ENCODE peak calls at places on chromosome 4, in ten cellular contexts. B, N, X, O, V, G, L, K, D and I are unnamed samples.

GRCh38 chr4:76596713-76597112 is 161.7 kb downstream of the SHROOM3 start:
- DNase-seq in B (no peak), N (no peak), X (no peak), O (no peak), V (no peak), G (no peak), L (no peak), K (no peak), D (peak), I (no peak)

GRCh38 chr4:30605616-30606015 is 114.6 kb upstream of the PCDH7 start:
- DNase-seq in B (no peak), N (no peak), X (no peak), O (no peak), V (no peak), G (no peak), L (no peak), K (no peak), D (no peak), I (no peak)

GRCh38 chr4:186144596-186145569 is 40.4 kb downstream of the FAM149A start:
- DNase-seq in B (peak), N (no peak), X (no peak), O (no peak), V (peak), G (no peak), L (peak), K (peak), D (peak), I (no peak)

GRCh38 chr4:141534985-141535384 is 101.4 kb upstream of the IL15 start:
- DNase-seq in B (no peak), N (no peak), X (no peak), O (no peak), V (no peak), G (no peak), L (no peak), K (no peak), D (no peak), I (no peak)

GRCh38 chr4:105714932-105715331 is 6.3 kb downstream of the GSTCD start:
- DNase-seq in B (no peak), N (no peak), X (no peak), O (no peak), V (no peak), G (no peak), L (no peak), K (no peak), D (no peak), I (no peak)

GRCh38 chr4:97073194-97073593 is 1070.1 kb downstream of the STPG2 start:
- DNase-seq in B (no peak), N (no peak), X (no peak), O (no peak), V (no peak), G (no peak), L (no peak), K (no peak), D (no peak), I (no peak)

GRCh38 chr4:70994387-70995099 is 1.1 kb downstream of the DCK start:
- DNase-seq in B (no peak), N (no peak), X (no peak), O (no peak), V (no peak), G (no peak), L (no peak), K (no peak), D (no peak), I (no peak)

GRCh38 chr4:98338761-98339438 is 77.7 kb downstream of the RAP1GDS1 start:
- DNase-seq in B (no peak), N (no peak), X (no peak), O (no peak), V (no peak), G (no peak), L (no peak), K (no peak), D (no peak), I (no peak)

GRCh38 chr4:1154126-1154522 is 18.3 kb downstream of the SPON2 start:
- DNase-seq in B (no peak), N (peak), X (no peak), O (peak), V (no peak), G (no peak), L (peak), K (no peak), D (no peak), I (no peak)

GRCh38 chr4:8130346-8131066 is 28.1 kb downstream of the ABLIM2 start:
- DNase-seq in B (no peak), N (no peak), X (no peak), O (no peak), V (no peak), G (no peak), L (no peak), K (no peak), D (no peak), I (no peak)

GRCh38 chr4:110498420-110498819 is 22.5 kb downstream of the ENPEP start:
- DNase-seq in B (no peak), N (no peak), X (no peak), O (no peak), V (no peak), G (no peak), L (no peak), K (no peak), D (no peak), I (no peak)

GRCh38 chr4:140047017-140047640 is 106.9 kb downstream of the MAML3 start:
- DNase-seq in B (no peak), N (no peak), X (no peak), O (no peak), V (peak), G (no peak), L (no peak), K (no peak), D (no peak), I (no peak)

GRCh38 chr4:26248647-26249046 is 72.2 kb upstream of the RBPJ start:
- DNase-seq in B (no peak), N (no peak), X (no peak), O (no peak), V (no peak), G (no peak), L (no peak), K (peak), D (peak), I (no peak)

GRCh38 chr4:95705323-95705722 is 134.6 kb upstream of the PDHA2 start:
- DNase-seq in B (no peak), N (no peak), X (no peak), O (no peak), V (no peak), G (no peak), L (no peak), K (no peak), D (no peak), I (no peak)

GRCh38 chr4:7764466-7764865 is 175.2 kb downstream of the AFAP1 start:
- DNase-seq in B (no peak), N (no peak), X (no peak), O (no peak), V (no peak), G (no peak), L (no peak), K (no peak), D (no peak), I (no peak)

GRCh38 chr4:74479009-74479408 is 34.1 kb downstream of the AREG start:
- DNase-seq in B (no peak), N (no peak), X (no peak), O (no peak), V (peak), G (no peak), L (no peak), K (no peak), D (no peak), I (no peak)

GRCh38 chr4:188986271-188986689 is 847.0 kb downstream of the TRIML1 start:
- DNase-seq in B (no peak), N (no peak), X (no peak), O (no peak), V (no peak), G (no peak), L (no peak), K (no peak), D (no peak), I (peak)

GRCh38 chr4:67983333-67983732 is 20.0 kb upstream of the TMPRSS11A start:
- DNase-seq in B (no peak), N (no peak), X (no peak), O (no peak), V (no peak), G (no peak), L (no peak), K (no peak), D (no peak), I (no peak)

GRCh38 chr4:185713272-185713671 is 98.7 kb downstream of the SORBS2 start:
- DNase-seq in B (no peak), N (no peak), X (no peak), O (no peak), V (no peak), G (no peak), L (no peak), K (no peak), D (no peak), I (no peak)

GRCh38 chr4:139367421-139368090 is 65.3 kb upstream of the NDUFC1 start:
- DNase-seq in B (no peak), N (no peak), X (no peak), O (no peak), V (no peak), G (no peak), L (no peak), K (no peak), D (no peak), I (no peak)

GRCh38 chr4:41567186-41567585 is 29.2 kb downstream of the LIMCH1 start:
- DNase-seq in B (no peak), N (no peak), X (no peak), O (peak), V (no peak), G (no peak), L (no peak), K (no peak), D (no peak), I (no peak)

GRCh38 chr4:87465739-87466366 is 43.5 kb downstream of the NUDT9 start:
- DNase-seq in B (no peak), N (peak), X (peak), O (no peak), V (no peak), G (no peak), L (no peak), K (no peak), D (no peak), I (no peak)

GRCh38 chr4:87631668-87632067 is 18.4 kb upstream of the DMP1 start:
- DNase-seq in B (no peak), N (no peak), X (no peak), O (no peak), V (no peak), G (no peak), L (no peak), K (no peak), D (no peak), I (no peak)

GRCh38 chr4:126451237-126451885 is 1136.6 kb downstream of the FAT4 start:
- DNase-seq in B (no peak), N (no peak), X (no peak), O (no peak), V (no peak), G (no peak), L (no peak), K (no peak), D (no peak), I (no peak)

GRCh38 chr4:55396305-55397023 is 707 bp downstream of the TMEM165 start:
- DNase-seq in B (peak), N (peak), X (no peak), O (no peak), V (peak), G (no peak), L (no peak), K (peak), D (peak), I (no peak)

GRCh38 chr4:113509851-113510250 is 251.7 kb downstream of the CAMK2D start:
- DNase-seq in B (no peak), N (no peak), X (no peak), O (no peak), V (no peak), G (no peak), L (no peak), K (no peak), D (no peak), I (no peak)

GRCh38 chr4:156378053-156378665 is 424.5 kb upstream of the CTSO start:
- DNase-seq in B (peak), N (no peak), X (peak), O (no peak), V (no peak), G (no peak), L (no peak), K (no peak), D (no peak), I (no peak)

GRCh38 chr4:68375667-68376559 is 26.0 kb upstream of the YTHDC1 start:
- DNase-seq in B (peak), N (peak), X (peak), O (no peak), V (no peak), G (peak), L (no peak), K (no peak), D (peak), I (peak)

GRCh38 chr4:23070848-23071570 is 378.3 kb downstream of the GBA3 start:
- DNase-seq in B (no peak), N (no peak), X (no peak), O (no peak), V (no peak), G (no peak), L (no peak), K (no peak), D (no peak), I (no peak)

GRCh38 chr4:12399781-12400180 is 971.1 kb upstream of the HS3ST1 start:
- DNase-seq in B (no peak), N (no peak), X (no peak), O (no peak), V (no peak), G (no peak), L (no peak), K (no peak), D (no peak), I (no peak)

GRCh38 chr4:170102426-170102825 is 12.7 kb upstream of the AADAT start:
- DNase-seq in B (no peak), N (no peak), X (no peak), O (no peak), V (no peak), G (no peak), L (no peak), K (no peak), D (no peak), I (no peak)

GRCh38 chr4:94356444-94356843 is 13.8 kb upstream of the HPGDS start:
- DNase-seq in B (no peak), N (no peak), X (no peak), O (no peak), V (no peak), G (no peak), L (no peak), K (no peak), D (no peak), I (no peak)

GRCh38 chr4:2721586-2721985 is 34.5 kb downstream of the TNIP2 start:
- DNase-seq in B (no peak), N (no peak), X (no peak), O (no peak), V (no peak), G (no peak), L (no peak), K (peak), D (no peak), I (no peak)

GRCh38 chr4:76055005-76055404 is 19.1 kb upstream of the CXCL11 start:
- DNase-seq in B (peak), N (no peak), X (no peak), O (no peak), V (no peak), G (no peak), L (no peak), K (no peak), D (no peak), I (no peak)

GRCh38 chr4:153241970-153242847 is 38.0 kb downstream of the TRIM2 start:
- DNase-seq in B (no peak), N (no peak), X (no peak), O (no peak), V (no peak), G (no peak), L (no peak), K (no peak), D (no peak), I (no peak)

GRCh38 chr4:84379881-84380618 is 119.0 kb downstream of the NKX6-1 start:
- DNase-seq in B (no peak), N (no peak), X (no peak), O (no peak), V (no peak), G (no peak), L (no peak), K (no peak), D (no peak), I (no peak)

DNA sequence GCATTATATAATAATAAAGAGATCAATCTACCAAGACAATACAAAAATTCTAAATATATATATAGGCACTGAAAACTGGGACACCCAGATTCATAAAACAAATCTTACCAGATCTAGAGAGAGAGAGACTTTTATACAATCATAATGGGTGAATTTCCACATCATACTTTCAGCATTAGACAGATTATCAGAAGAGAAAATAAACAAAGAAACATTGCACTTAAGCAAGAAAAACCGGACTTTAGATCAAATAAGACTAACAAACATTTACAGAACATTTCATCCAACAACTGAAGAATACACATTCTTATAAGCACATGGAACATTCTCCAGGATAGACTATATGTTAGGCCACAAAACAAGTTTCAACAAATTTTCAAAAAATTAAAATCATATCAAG is 245.1 kb downstream of the INPP4B start:
- DNase-seq in B (no peak), N (no peak), X (no peak), O (no peak), V (no peak), G (no peak), L (no peak), K (no peak), D (no peak), I (no peak)
- TF ChIP-seq POLR2AphosphoS5 in B (no peak), N (no peak), X (no peak), O (no peak), V (no peak), G (no peak), L (no peak), K (no peak), D (no peak), I (no peak)

GRCh38 chr4:187555174-187555573 is 440.4 kb upstream of the ZFP42 start:
- DNase-seq in B (no peak), N (no peak), X (no peak), O (no peak), V (no peak), G (no peak), L (no peak), K (no peak), D (no peak), I (no peak)
- TF ChIP-seq POLR2AphosphoS5 in B (no peak), N (no peak), X (no peak), O (no peak), V (no peak), G (no peak), L (no peak), K (no peak), D (no peak), I (no peak)

GRCh38 chr4:151287409-151287808 is 10.4 kb downstream of the PRSS48 start:
- DNase-seq in B (no peak), N (no peak), X (no peak), O (no peak), V (no peak), G (no peak), L (no peak), K (no peak), D (no peak), I (no peak)

GRCh38 chr4:151284534-151285245 is 7.7 kb downstream of the PRSS48 start:
- DNase-seq in B (no peak), N (no peak), X (no peak), O (no peak), V (no peak), G (no peak), L (no peak), K (no peak), D (no peak), I (no peak)
- TF ChIP-seq POLR2AphosphoS5 in B (no peak), N (no peak), X (no peak), O (no peak), V (no peak), G (no peak), L (no peak), K (no peak), D (no peak), I (no peak)

DNA sequence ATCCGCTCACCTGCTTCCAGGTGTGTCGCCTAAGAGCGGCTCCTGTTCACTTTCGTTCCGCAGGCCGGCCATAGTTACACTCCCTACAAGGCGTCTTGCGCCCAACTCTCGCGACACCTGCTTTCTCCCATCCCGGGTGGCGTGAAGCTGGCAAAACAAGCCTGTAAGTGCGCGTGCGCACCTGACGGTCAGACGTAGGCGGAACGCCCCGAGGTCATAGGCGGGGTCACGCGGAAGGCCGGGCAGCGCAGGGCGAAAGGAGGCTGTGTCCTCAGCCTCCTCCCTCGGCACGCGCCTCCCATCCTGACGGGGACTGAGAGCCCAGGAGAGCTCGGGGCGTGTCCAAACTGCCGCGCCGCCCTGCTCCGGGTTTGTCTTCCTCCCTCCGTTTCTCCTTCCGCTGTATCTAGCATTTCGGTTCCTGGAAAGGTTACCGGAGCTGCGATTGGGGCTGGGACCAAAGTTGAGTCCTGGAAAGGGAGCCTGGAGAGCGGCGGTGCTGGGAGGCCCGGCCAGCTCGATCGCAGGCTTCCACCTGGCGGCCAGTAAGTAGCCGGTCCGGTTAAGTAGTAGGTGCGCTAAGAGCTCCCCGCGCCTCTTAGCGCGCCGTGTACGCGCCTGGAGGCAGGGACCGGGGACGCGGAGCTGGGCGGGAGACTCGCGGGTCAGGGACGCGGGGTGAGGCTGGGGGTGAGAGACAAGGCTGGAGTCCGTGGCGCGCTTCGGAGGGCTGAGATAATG is at the start of the genes ABHD18 and MFSD8:
- DNase-seq in B (peak), N (peak), X (peak), O (peak), V (peak), G (peak), L (peak), K (peak), D (peak), I (peak)
- TF ChIP-seq POLR2AphosphoS5 in B (peak), N (peak), X (peak), O (peak), V (peak), G (peak), L (peak), K (peak), D (peak), I (peak)

GRCh38 chr4:15234101-15234500 is 193.7 kb upstream of the C1QTNF7 start:
- DNase-seq in B (no peak), N (no peak), X (no peak), O (no peak), V (no peak), G (no peak), L (no peak), K (no peak), D (no peak), I (no peak)
- TF ChIP-seq POLR2AphosphoS5 in B (no peak), N (no peak), X (no peak), O (no peak), V (no peak), G (no peak), L (no peak), K (no peak), D (no peak), I (no peak)

GRCh38 chr4:171966356-171966755 is 153.2 kb downstream of the GALNTL6 start:
- DNase-seq in B (no peak), N (no peak), X (no peak), O (no peak), V (no peak), G (no peak), L (no peak), K (no peak), D (no peak), I (no peak)
- TF ChIP-seq POLR2AphosphoS5 in B (no peak), N (no peak), X (no peak), O (no peak), V (no peak), G (no peak), L (no peak), K (no peak), D (no peak), I (no peak)

DNA sequence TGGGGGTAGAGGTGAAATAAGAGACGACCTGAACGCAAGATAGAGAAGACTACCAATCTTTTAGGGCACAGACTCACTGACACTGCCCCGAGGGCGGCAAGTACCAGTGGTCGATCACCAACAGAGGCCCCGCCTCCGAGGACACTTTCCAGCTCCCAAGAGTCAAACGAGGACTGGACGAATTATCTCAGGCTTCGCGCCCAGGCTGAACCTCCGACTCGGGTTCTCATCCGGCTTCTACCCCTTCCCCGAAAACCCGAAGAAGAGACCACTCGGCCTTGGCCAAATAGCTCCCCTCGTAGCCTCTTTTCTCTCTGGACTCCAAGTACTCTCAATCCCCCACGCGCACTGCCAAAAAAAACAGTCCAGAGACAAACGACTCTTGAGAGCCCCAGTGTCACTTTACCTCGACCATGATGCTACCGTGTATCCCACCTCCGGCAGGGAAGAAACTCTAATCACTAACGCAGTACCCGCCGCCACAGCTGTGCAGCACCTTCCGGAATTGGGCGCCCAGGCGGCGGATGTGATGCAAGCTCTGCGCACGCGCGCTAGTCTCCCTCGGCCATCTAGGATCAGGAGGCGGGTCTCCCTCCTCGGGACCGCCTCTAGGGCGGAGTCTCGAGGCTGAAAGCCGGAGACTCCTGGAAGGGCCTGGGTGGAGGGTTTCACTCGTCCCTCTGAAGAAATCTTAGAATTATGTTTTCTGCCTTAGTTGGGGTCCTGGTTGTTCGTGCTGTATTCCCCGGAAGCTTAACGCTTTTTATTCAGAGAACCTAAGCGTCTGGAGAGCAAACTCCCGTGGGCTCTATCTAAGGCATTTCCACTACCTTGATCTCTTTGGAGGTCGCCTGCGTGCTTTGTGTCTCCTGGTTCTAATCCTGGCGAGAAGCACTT is at the start of gene PLRG1:
- DNase-seq in B (peak), N (peak), X (peak), O (peak), V (peak), G (peak), L (peak), K (peak), D (peak), I (peak)
- TF ChIP-seq POLR2AphosphoS5 in B (peak), N (peak), X (peak), O (peak), V (peak), G (peak), L (peak), K (peak), D (peak), I (peak)